ENCODE peak calls at places on chromosome 3, in six cellular contexts. T is A549, W is sigmoid colon, F is tibial nerve, M is transverse colon, U is stomach. H is an unnamed sample.

GRCh38 chr3:136819784-136820640 is 1.1 kb downstream of the SLC35G2 start:
- DNase-seq in T (peak), W (peak), F (peak), M (peak), U (peak), H (peak)

GRCh38 chr3:188003188-188004171 is 150.5 kb upstream of the LPP start:
- DNase-seq in T (peak), W (no peak), F (no peak), M (peak), U (peak), H (no peak)

GRCh38 chr3:153970735-153971347 is 150.3 kb upstream of the ARHGEF26 start:
- DNase-seq in T (peak), W (no peak), F (no peak), M (no peak), U (no peak), H (no peak)

GRCh38 chr3:124992041-124992440 is 57.5 kb upstream of the MUC13 start:
- DNase-seq in T (no peak), W (no peak), F (no peak), M (peak), U (no peak), H (no peak)

GRCh38 chr3:53703630-53704362 is 142.4 kb downstream of the CHDH start:
- DNase-seq in T (no peak), W (no peak), F (no peak), M (no peak), U (peak), H (no peak)

GRCh38 chr3:114506622-114507300 is 212.9 kb downstream of the TIGIT start:
- DNase-seq in T (no peak), W (no peak), F (no peak), M (no peak), U (no peak), H (no peak)

GRCh38 chr3:146912233-146913015 is 307.3 kb upstream of the PLSCR5 start:
- DNase-seq in T (no peak), W (no peak), F (no peak), M (no peak), U (no peak), H (no peak)

GRCh38 chr3:71512000-71512399 is 71.5 kb downstream of the FOXP1 start:
- DNase-seq in T (no peak), W (no peak), F (no peak), M (peak), U (no peak), H (no peak)

GRCh38 chr3:126035362-126036050 is 48.4 kb downstream of the SLC41A3 start:
- DNase-seq in T (no peak), W (peak), F (no peak), M (no peak), U (no peak), H (no peak)

GRCh38 chr3:177071496-177072156 is 125.7 kb downstream of the TBL1XR1 start:
- DNase-seq in T (no peak), W (no peak), F (no peak), M (no peak), U (no peak), H (no peak)

GRCh38 chr3:195911041-195911945 is 2.9 kb upstream of the TNK2 start:
- DNase-seq in T (no peak), W (peak), F (no peak), M (no peak), U (no peak), H (no peak)

GRCh38 chr3:146702237-146702636 is 97.1 kb upstream of the PLSCR5 start:
- DNase-seq in T (no peak), W (peak), F (no peak), M (no peak), U (no peak), H (no peak)

GRCh38 chr3:154775821-154776548 is 304.1 kb upstream of the MME start:
- DNase-seq in T (no peak), W (no peak), F (no peak), M (no peak), U (no peak), H (no peak)

GRCh38 chr3:38115645-38116427 is 21.1 kb downstream of the ACAA1 start:
- DNase-seq in T (no peak), W (peak), F (no peak), M (no peak), U (no peak), H (no peak)

GRCh38 chr3:52090131-52090548 is 33.8 kb upstream of the DUSP7 start:
- DNase-seq in T (no peak), W (no peak), F (peak), M (no peak), U (no peak), H (peak)

GRCh38 chr3:72560857-72561675 is 287.2 kb downstream of the SHQ1 start:
- DNase-seq in T (no peak), W (no peak), F (no peak), M (no peak), U (no peak), H (no peak)

GRCh38 chr3:134366928-134367352 is 7.3 kb downstream of the AMOTL2 start:
- DNase-seq in T (no peak), W (peak), F (no peak), M (no peak), U (peak), H (no peak)

GRCh38 chr3:58731673-58732072 is 65.1 kb upstream of the FAM3D start:
- DNase-seq in T (no peak), W (no peak), F (no peak), M (no peak), U (no peak), H (no peak)

GRCh38 chr3:114567774-114568173 is 273.9 kb downstream of the TIGIT start:
- DNase-seq in T (no peak), W (no peak), F (no peak), M (no peak), U (no peak), H (no peak)

GRCh38 chr3:160472344-160472743 is 22.8 kb upstream of the TRIM59 start:
- DNase-seq in T (no peak), W (no peak), F (no peak), M (no peak), U (no peak), H (no peak)

GRCh38 chr3:38136272-38136806 is 588 bp downstream of the ACAA1 start:
- DNase-seq in T (no peak), W (no peak), F (no peak), M (peak), U (peak), H (peak)

GRCh38 chr3:171867976-171868375 is 24.8 kb downstream of the TMEM212 start:
- DNase-seq in T (no peak), W (no peak), F (no peak), M (no peak), U (no peak), H (no peak)

GRCh38 chr3:187403768-187404270 is 35.6 kb downstream of the RTP4 start:
- DNase-seq in T (peak), W (no peak), F (no peak), M (no peak), U (no peak), H (no peak)

GRCh38 chr3:79767953-79768282 is at the start of gene ROBO1:
- DNase-seq in T (no peak), W (no peak), F (no peak), M (no peak), U (no peak), H (no peak)

GRCh38 chr3:159486580-159486979 is 502.1 kb upstream of the IL12A start:
- DNase-seq in T (peak), W (no peak), F (no peak), M (no peak), U (no peak), H (no peak)

GRCh38 chr3:187870360-187871203 is 125.3 kb upstream of the BCL6 start:
- DNase-seq in T (no peak), W (no peak), F (no peak), M (no peak), U (no peak), H (no peak)

GRCh38 chr3:190345027-190345821 is 23.0 kb upstream of the CLDN1 start:
- DNase-seq in T (no peak), W (no peak), F (no peak), M (no peak), U (no peak), H (peak)

GRCh38 chr3:170701696-170702678 is 116.1 kb upstream of the SLC7A14 start:
- DNase-seq in T (no peak), W (no peak), F (no peak), M (no peak), U (no peak), H (no peak)

GRCh38 chr3:44981220-44981619 is 5.2 kb downstream of the EXOSC7 start:
- DNase-seq in T (no peak), W (no peak), F (no peak), M (no peak), U (no peak), H (no peak)

GRCh38 chr3:175384569-175384968 is 525.4 kb downstream of the NAALADL2 start:
- DNase-seq in T (no peak), W (no peak), F (no peak), M (no peak), U (no peak), H (no peak)

GRCh38 chr3:181486496-181486895 is 225.2 kb upstream of the SOX2 start:
- DNase-seq in T (no peak), W (no peak), F (no peak), M (no peak), U (no peak), H (no peak)

GRCh38 chr3:103127737-103128136 is 692.9 kb downstream of the ZPLD1 start:
- DNase-seq in T (no peak), W (no peak), F (no peak), M (no peak), U (no peak), H (no peak)

GRCh38 chr3:126896941-126897340 is 86.0 kb upstream of the PLXNA1 start:
- DNase-seq in T (no peak), W (no peak), F (no peak), M (no peak), U (no peak), H (no peak)

GRCh38 chr3:114451051-114451451 is 157.2 kb downstream of the TIGIT start:
- DNase-seq in T (no peak), W (no peak), F (no peak), M (no peak), U (no peak), H (no peak)

GRCh38 chr3:122572940-122573412 is 4.5 kb upstream of the PARP15 start:
- DNase-seq in T (no peak), W (no peak), F (no peak), M (no peak), U (peak), H (no peak)

GRCh38 chr3:127672429-127673190 is at the start of gene ABTB1:
- DNase-seq in T (peak), W (peak), F (peak), M (peak), U (peak), H (peak)

GRCh38 chr3:72448858-72449257 is 399.4 kb downstream of the SHQ1 start:
- DNase-seq in T (no peak), W (no peak), F (no peak), M (no peak), U (no peak), H (no peak)

GRCh38 chr3:4865714-4866113 is 113.5 kb upstream of the BHLHE40 start:
- DNase-seq in T (no peak), W (no peak), F (no peak), M (no peak), U (no peak), H (no peak)

DNA sequence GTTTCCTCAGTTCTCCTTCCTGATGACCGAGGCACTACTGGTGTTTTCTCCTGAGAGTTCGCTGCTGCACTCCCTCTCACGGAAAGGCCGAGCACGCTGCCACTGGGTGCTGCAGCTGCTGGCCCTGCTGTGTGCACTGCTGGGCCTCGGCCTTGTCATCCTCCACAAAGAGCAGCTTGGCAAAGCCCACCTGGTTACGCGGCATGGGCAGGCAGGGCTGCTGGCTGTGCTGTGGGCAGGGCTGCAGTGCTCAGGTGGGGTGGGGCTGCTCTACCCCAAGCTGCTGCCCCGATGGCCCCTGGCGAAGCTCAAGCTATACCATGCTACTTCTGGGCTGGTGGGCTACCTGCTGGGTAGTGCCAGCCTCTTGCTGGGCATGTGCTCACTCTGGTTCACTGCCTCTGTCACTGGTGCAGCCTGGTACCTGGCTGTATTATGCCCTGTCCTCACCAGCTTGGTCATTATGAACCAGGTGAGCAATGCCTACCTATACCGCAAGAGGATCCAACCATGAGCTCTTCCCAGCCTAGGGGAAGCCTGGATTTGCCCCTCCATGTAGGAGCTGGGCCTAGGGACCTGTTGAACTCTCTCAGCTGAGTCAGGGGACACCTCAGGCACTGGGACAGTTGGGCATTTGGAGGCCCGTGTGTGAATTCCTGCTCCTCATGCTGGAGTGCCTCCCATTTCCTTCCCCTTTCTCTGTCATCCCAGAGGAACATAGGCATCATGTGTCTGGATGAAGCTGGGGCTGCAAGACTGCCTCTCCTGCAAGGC is 2.8 kb downstream of the CYB561D2 start:
- DNase-seq in T (no peak), W (no peak), F (no peak), M (no peak), U (no peak), H (no peak)
- TF ChIP-seq POLR2A in T (no peak), W (no peak), F (no peak), M (no peak), U (no peak), H (no peak)

DNA sequence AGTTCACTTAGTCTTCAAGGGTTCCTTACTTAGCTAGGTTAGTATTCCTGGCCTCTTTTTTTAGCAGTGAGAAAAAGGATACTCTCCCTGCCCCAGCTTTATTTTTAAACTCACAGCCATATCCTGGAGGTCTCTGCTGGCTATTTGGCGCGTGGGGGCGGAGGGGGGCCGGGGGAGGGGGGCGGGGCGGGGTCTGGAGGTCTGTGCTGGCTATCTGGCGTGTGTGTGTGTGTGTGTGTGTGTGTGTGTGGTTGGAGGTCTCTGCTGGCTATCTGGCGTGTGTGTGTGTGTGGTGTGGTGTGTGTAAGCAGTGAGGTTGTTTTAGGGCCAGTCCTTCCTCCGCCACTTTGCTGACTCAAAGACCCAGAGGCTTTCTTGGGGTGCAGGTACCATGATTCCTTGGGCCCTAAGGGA is 579 bp upstream of the PLAAT1 start:
- DNase-seq in T (no peak), W (no peak), F (no peak), M (no peak), U (no peak), H (no peak)
- H3K27ac ChIP-seq in T (peak), W (peak), F (no peak), M (no peak), U (no peak), H (no peak)

GRCh38 chr3:150149651-150150051 is 179.0 kb upstream of the PFN2 start:
- DNase-seq in T (no peak), W (no peak), F (no peak), M (no peak), U (no peak), H (no peak)

GRCh38 chr3:150144309-150144708 is 173.6 kb upstream of the PFN2 start:
- DNase-seq in T (no peak), W (no peak), F (no peak), M (no peak), U (no peak), H (no peak)

GRCh38 chr3:150147776-150148175 is 177.1 kb upstream of the PFN2 start:
- DNase-seq in T (no peak), W (no peak), F (no peak), M (no peak), U (no peak), H (no peak)

GRCh38 chr3:150145659-150146058 is 175.0 kb upstream of the PFN2 start:
- DNase-seq in T (no peak), W (peak), F (no peak), M (no peak), U (no peak), H (no peak)

DNA sequence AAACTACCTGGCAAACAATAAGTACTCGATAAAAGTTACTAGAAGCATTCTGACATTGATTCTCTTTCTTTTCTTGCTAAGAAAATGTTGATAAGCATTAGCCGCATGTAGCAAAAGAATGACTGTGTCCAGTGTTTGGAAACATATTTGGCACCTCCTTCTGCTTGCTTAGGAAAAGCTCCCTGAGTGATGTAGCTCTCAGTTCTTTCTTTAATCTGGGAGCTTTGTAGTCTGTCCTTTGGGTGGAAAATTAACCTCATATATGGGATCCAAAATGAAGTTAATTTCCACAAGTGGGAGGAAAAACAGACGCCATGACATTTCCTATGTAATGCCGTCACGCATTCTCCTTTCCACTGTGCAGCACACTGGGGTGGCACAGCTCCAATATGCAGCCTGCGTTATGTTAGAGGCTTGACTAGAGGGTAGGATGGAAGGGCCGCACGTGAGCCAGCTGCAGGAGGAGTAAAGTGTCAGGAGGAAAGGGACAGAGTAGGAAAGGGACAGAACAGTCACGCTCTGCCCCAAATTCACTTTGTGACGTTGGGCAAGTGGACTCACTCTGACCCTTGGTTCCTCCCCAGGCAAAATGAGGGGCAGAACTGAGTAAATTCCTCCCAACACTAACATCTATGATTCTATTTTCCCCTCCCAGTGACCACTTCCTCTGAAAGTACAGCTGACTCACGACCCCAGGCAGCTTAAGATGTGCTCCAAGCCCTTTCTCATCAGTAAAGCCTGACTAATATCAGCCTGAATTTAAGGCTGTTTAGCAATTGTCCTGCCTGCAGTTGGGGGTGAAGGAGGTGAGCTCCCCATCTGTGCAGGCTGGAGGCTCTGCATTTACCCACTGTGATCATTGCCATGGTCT is 176.4 kb upstream of the PFN2 start:
- DNase-seq in T (no peak), W (peak), F (no peak), M (peak), U (no peak), H (peak)
- TF ChIP-seq POLR2A in T (no peak), W (no peak), F (no peak), M (no peak), U (no peak), H (no peak)

GRCh38 chr3:46990573-46991374 is 11.3 kb downstream of the NBEAL2 start:
- DNase-seq in T (no peak), W (no peak), F (peak), M (peak), U (no peak), H (no peak)

GRCh38 chr3:46992231-46992630 is 12.8 kb downstream of the NBEAL2 start:
- DNase-seq in T (no peak), W (no peak), F (no peak), M (no peak), U (no peak), H (no peak)

GRCh38 chr3:46993292-46993691 is 13.8 kb downstream of the NBEAL2 start:
- DNase-seq in T (no peak), W (no peak), F (no peak), M (no peak), U (no peak), H (no peak)

GRCh38 chr3:46989146-46989810 is 9.8 kb downstream of the NBEAL2 start:
- DNase-seq in T (no peak), W (no peak), F (no peak), M (no peak), U (no peak), H (no peak)

DNA sequence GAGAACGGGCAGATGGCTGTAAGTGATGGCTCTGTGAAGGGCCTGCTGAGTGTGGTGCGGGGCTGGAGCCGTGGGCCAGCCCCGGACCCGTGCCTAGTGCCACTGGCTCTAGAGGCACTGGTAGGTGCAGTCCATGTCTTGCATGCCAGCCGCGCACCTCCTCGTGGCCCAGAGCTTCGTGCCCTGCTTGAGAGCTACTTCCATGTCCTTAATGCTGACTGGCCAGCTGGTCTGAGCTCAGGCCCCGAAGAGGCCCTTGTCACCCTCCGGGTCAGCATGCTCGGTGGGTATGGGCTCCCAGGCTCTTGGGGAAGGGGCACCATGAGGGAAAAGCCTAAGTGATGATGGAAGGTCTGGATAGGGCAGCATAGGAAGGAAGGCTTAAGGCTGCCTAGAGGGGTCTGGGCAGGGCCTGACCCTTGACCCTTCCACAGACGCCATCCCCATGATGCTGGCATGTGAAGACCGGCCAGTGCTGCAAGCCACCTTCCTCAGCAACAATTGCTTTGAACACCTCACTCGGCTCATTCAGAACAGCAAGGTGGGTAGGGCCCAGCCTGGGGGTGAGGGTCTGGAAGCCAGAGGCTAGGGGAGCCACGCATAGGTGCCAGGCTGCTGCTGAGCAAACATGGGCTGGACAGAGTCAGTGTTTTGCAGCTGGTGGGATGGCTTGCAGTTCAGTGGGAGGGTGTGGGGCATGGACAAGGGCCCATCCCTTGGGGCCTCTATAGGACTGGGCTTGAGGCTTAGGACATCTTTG is 12.1 kb downstream of the NBEAL2 start:
- DNase-seq in T (no peak), W (no peak), F (no peak), M (no peak), U (no peak), H (no peak)
- H3K27ac ChIP-seq in T (no peak), W (no peak), F (no peak), M (no peak), U (no peak), H (no peak)

H was measured in ovary.